ENCODE peak calls at places on chromosomes 16 and 17, in five cellular contexts. J, Q, P, N and Y are unnamed samples.

GRCh38 chr16:72015124-72015523 is 6.6 kb downstream of the DHODH start:
- DNase-seq in Q (no peak), J (no peak), N (no peak), P (no peak), Y (no peak)

GRCh38 chr17:60720763-60721531 is 43.3 kb downstream of the BCAS3 start:
- DNase-seq in Q (peak), P (peak), N (peak), J (peak), Y (peak)

GRCh38 chr17:70629902-70630301 is 460.6 kb downstream of the KCNJ2 start:
- DNase-seq in J (no peak), P (no peak), N (no peak), Q (no peak), Y (peak)

GRCh38 chr16:2977440-2977839 is 2.8 kb downstream of the PKMYT1 start:
- DNase-seq in J (no peak), P (no peak), Q (no peak), N (no peak), Y (no peak)

GRCh38 chr16:1545044-1545736 is 11.7 kb downstream of the TMEM204 start:
- DNase-seq in Q (no peak), N (no peak), P (no peak), J (peak), Y (no peak)

GRCh38 chr16:14650629-14651028 is 17.9 kb downstream of the BFAR start:
- DNase-seq in N (no peak), Q (no peak), J (no peak), P (no peak), Y (no peak)

GRCh38 chr17:78258323-78259229 is 27.1 kb downstream of the TMEM235 start:
- DNase-seq in J (peak), P (no peak), N (peak), Q (no peak), Y (no peak)

GRCh38 chr17:62898239-62898864 is 67.7 kb upstream of the TANC2 start:
- DNase-seq in Q (no peak), N (no peak), P (no peak), J (no peak), Y (no peak)

GRCh38 chr17:78358538-78359215 is 1.2 kb downstream of the SOCS3 start:
- DNase-seq in J (no peak), Q (no peak), P (no peak), N (no peak), Y (no peak)

GRCh38 chr16:67311607-67312449 is 14.7 kb downstream of the KCTD19 start:
- DNase-seq in J (peak), P (no peak), N (peak), Q (peak), Y (peak)

GRCh38 chr16:49513040-49513439 is 139.4 kb downstream of the C16orf78 start:
- DNase-seq in N (peak), P (no peak), Q (no peak), J (no peak), Y (peak)

GRCh38 chr17:8326591-8327583 is 12.8 kb upstream of the ODF4 start:
- DNase-seq in J (no peak), N (no peak), Q (no peak), P (peak), Y (no peak)

GRCh38 chr17:9206989-9207317 is 185.6 kb downstream of the NTN1 start:
- DNase-seq in Q (no peak), P (no peak), J (no peak), N (no peak), Y (no peak)

GRCh38 chr16:73213761-73214480 is 166.0 kb upstream of the ZFHX3 start:
- DNase-seq in J (no peak), N (no peak), Q (no peak), P (no peak), Y (no peak)

GRCh38 chr16:1964046-1964505 is 550 bp downstream of the RPS2 start:
- DNase-seq in Q (no peak), P (no peak), J (no peak), N (peak), Y (no peak)

GRCh38 chr17:42133461-42134041 is 10.9 kb downstream of the HSPB9 start:
- DNase-seq in J (no peak), Q (no peak), P (no peak), N (no peak), Y (no peak)

GRCh38 chr17:48795444-48796162 is 21.4 kb downstream of the TTLL6 start:
- DNase-seq in J (peak), P (no peak), Q (no peak), N (no peak), Y (peak)

GRCh38 chr17:50618941-50619340 is 15.7 kb upstream of the ABCC3 start:
- DNase-seq in P (no peak), N (no peak), Q (no peak), J (no peak), Y (no peak)

GRCh38 chr17:66343531-66344078 is 41.2 kb downstream of the PRKCA start:
- DNase-seq in Q (no peak), N (peak), J (peak), P (no peak), Y (no peak)

GRCh38 chr16:69107311-69107962 is 2.0 kb downstream of the HAS3 start:
- DNase-seq in N (no peak), P (peak), Q (no peak), J (no peak), Y (peak)

GRCh38 chr16:8173111-8173644 is 417.1 kb downstream of the TMEM114 start:
- DNase-seq in P (peak), N (peak), Q (peak), J (peak), Y (peak)

GRCh38 chr17:69404398-69404797 is 10.1 kb upstream of the MAP2K6 start:
- DNase-seq in P (no peak), J (no peak), N (no peak), Q (no peak), Y (no peak)

GRCh38 chr17:40363480-40363838 is 1.1 kb downstream of the GJD3 start:
- DNase-seq in P (peak), N (no peak), J (no peak), Q (no peak), Y (no peak)

GRCh38 chr17:27244481-27245223 is 49.3 kb upstream of the WSB1 start:
- DNase-seq in Q (no peak), N (no peak), J (peak), P (peak), Y (no peak)

GRCh38 chr17:30832438-30832790 is 648 bp downstream of the ATAD5 start:
- DNase-seq in N (no peak), P (no peak), Q (no peak), J (no peak), Y (no peak)

GRCh38 chr17:1384881-1385280 is 15.1 kb downstream of the YWHAE start:
- DNase-seq in N (no peak), P (no peak), J (no peak), Q (no peak), Y (no peak)
- H3K27ac ChIP-seq in N (no peak), P (no peak), J (no peak), Q (no peak), Y (no peak)

GRCh38 chr17:17064322-17064721 is 22.1 kb downstream of the MPRIP start:
- DNase-seq in P (no peak), N (no peak), J (no peak), Q (no peak), Y (no peak)

GRCh38 chr17:17062356-17062755 is 20.1 kb downstream of the MPRIP start:
- DNase-seq in Q (no peak), P (no peak), N (no peak), J (no peak), Y (no peak)

GRCh38 chr17:17063546-17064122 is 21.4 kb downstream of the MPRIP start:
- DNase-seq in N (no peak), P (no peak), Q (no peak), J (no peak), Y (peak)

GRCh38 chr17:17061516-17061915 is 19.3 kb downstream of the MPRIP start:
- DNase-seq in Q (no peak), N (no peak), J (no peak), P (no peak), Y (no peak)

GRCh38 chr17:17062866-17063265 is 20.6 kb downstream of the MPRIP start:
- DNase-seq in J (no peak), N (no peak), P (no peak), Q (no peak), Y (no peak)
- TF ChIP-seq KDM1A in J (no peak), N (no peak), P (no peak), Q (no peak), Y (no peak)

GRCh38 chr17:2708585-2709172 is 2.9 kb downstream of the CLUH start:
- DNase-seq in Q (no peak), J (no peak), P (no peak), N (no peak), Y (no peak)

GRCh38 chr17:2710804-2711607 is 558 bp downstream of the CLUH start:
- DNase-seq in N (peak), J (peak), P (no peak), Q (no peak), Y (no peak)

GRCh38 chr17:2710075-2710803 is 1.3 kb downstream of the CLUH start:
- DNase-seq in N (no peak), J (no peak), P (no peak), Q (no peak), Y (no peak)

GRCh38 chr17:2707721-2708584 is 3.6 kb downstream of the CLUH start:
- DNase-seq in J (peak), N (no peak), P (peak), Q (no peak), Y (peak)

DNA sequence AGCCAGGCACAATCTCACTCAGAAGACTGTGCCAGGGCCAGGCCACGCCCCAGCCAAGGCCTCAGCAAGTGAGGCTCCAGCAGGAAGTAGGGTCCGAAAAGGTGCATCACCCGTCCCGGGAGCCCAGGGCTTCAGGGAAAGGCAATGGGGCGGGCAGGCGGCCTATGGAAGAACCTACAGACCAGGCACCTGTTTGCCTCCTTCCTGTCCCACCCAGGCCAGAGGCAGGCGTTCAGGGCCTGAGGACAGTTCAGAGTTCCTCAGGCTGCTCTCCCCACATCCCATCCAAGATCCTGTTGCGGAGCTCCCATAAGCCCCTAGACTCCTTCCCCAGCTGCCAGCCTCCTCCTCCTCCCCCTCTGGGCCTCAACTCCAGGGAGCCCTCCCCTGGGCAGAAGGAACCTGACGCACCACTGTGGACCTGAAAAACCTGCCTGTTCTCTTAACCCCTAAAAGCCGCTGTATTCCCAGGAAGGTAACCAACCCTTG is 2.3 kb downstream of the CLUH start:
- DNase-seq in J (no peak), Q (peak), N (no peak), P (no peak), Y (no peak)
- TF ChIP-seq POLR2A in J (peak), Q (peak), N (no peak), P (no peak), Y (no peak)

GRCh38 chr16:4701791-4702465 is 8.6 kb downstream of the NUDT16L1 start:
- DNase-seq in J (no peak), N (no peak), Q (no peak), P (no peak), Y (no peak)
- H3K27ac ChIP-seq in J (peak), N (no peak), Q (no peak), P (no peak), Y (no peak)

DNA sequence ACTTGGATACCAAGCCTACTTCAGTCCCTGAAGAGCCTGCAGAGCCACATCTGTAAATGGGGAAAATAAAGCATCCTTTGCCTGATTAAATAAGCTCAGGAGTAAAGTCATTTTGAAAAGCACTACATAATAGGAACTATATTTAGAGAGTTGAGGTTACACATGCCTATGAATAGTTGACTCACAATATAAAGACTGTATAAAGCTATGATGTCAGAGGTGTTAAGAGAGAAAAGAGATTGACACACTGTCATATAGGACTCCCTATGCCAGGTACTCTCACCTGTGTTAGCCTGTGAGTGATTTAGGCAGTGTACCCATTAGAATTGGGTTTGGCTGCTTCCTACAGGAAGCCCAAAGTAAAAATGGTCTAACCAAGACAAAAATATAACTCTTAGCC is 87.7 kb upstream of the CRHR1 start:
- DNase-seq in P (no peak), J (no peak), Q (no peak), N (no peak), Y (no peak)
- TF ChIP-seq KDM1A in P (no peak), J (no peak), Q (no peak), N (no peak), Y (no peak)

DNA sequence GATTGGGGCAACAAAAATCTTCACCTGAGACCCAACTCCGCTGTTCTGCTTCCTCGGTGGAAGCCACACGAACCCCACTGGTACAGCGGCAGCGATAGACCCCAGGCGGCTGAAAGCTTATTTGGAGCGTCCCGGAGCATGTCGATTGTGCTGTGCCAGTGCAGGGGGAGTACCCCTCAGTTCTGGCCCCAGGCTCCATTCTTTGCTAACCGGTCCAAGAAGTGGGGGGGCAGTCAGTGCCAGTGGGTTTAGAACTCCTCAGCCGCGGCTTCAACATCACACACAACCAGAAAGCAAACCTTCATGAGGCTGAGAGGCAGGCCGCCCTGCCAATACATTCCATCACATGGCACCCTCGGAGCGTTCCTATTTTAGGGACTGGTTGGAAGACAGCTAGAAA is 1.7 kb upstream of the MNT start:
- DNase-seq in P (no peak), N (no peak), Q (no peak), J (no peak), Y (no peak)
- TF ChIP-seq POLR2A in P (no peak), N (no peak), Q (no peak), J (no peak), Y (no peak)

DNA sequence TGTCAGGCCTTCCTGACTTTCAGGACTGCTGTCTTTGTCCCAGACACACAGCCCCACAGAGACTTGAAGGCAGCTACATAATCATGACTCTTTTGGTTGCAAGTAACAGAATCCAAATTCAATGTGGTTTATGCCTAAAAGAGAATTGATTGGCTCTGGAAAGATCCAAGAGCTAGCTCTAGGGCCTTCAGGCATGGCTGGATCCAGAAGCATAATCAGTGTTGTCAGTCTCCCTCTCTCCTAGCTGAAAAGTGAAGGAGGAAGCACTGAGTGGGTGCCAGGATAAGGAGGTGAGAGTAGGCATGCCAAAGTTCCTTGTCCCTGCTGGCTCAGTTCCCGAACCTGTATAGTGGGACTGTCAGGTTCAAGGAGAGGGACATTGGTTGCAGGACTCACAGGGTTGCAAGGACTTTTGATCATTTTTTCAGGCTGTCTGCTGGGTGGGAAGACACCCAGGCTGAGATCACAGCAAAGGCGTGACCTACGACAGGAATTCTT is 25.5 kb downstream of the SNX20 start:
- DNase-seq in P (no peak), Q (no peak), J (no peak), N (no peak), Y (no peak)
- H3K27ac ChIP-seq in P (no peak), Q (no peak), J (no peak), N (no peak), Y (no peak)

GRCh38 chr17:37239690-37240344 is 136.0 kb upstream of the C17orf78 start:
- DNase-seq in J (peak), Q (no peak), P (no peak), N (no peak), Y (peak)
- TF ChIP-seq KDM1A in J (no peak), Q (no peak), P (no peak), N (no peak), Y (no peak)